ENCODE peak calls at places on chromosomes 11 and 22, in six cellular contexts. Z is endothelial cell of umbilical vein, D is heart right ventricle, K is fibroblast of mammary gland, C is HCT116, S is AG10803. A is an unnamed sample.

GRCh38 chr11:79437981-79438630 is 2.7 kb downstream of the TENM4 start:
- DNase-seq in D (no peak), S (peak; percentile 78), Z (no peak), K (peak; percentile 80), C (no peak), A (no peak)

GRCh38 chr22:31218565-31219262 is 6.6 kb downstream of the LIMK2 start:
- DNase-seq in K (no peak), D (no peak), C (no peak), Z (no peak), S (no peak), A (no peak)

GRCh38 chr11:113693030-113693429 is 13.1 kb downstream of the TMPRSS5 start:
- DNase-seq in Z (no peak), K (no peak), S (no peak), D (no peak), C (no peak), A (no peak)

GRCh38 chr11:41309111-41309522 is 150.3 kb downstream of the LRRC4C start:
- DNase-seq in K (no peak), S (no peak), D (no peak), Z (no peak), C (no peak), A (no peak)

GRCh38 chr11:86117706-86118050 is 48.8 kb upstream of the PICALM start:
- DNase-seq in K (no peak), C (no peak), Z (no peak), D (no peak), S (no peak), A (no peak)

GRCh38 chr11:121418625-121419114 is 33.4 kb upstream of the SORL1 start:
- DNase-seq in D (peak; percentile 52), C (no peak), K (no peak), Z (no peak), S (no peak), A (no peak)

GRCh38 chr11:92216789-92217188 is 7.8 kb upstream of the FAT3 start:
- DNase-seq in S (no peak), C (no peak), Z (no peak), K (no peak), D (no peak), A (no peak)

GRCh38 chr11:10564030-10564429 is 4.4 kb downstream of the LYVE1 start:
- DNase-seq in Z (no peak), K (no peak), D (no peak), S (no peak), C (no peak), A (no peak)

GRCh38 chr11:45097721-45098493 is 48.5 kb upstream of the PRDM11 start:
- DNase-seq in D (peak; percentile 76), K (peak; percentile 72), C (no peak), S (peak; percentile 56), Z (peak; percentile 43), A (peak; percentile 74)

GRCh38 chr22:45785458-45785857 is 113.8 kb downstream of the ATXN10 start:
- DNase-seq in C (no peak), K (peak; percentile 47), D (no peak), Z (no peak), S (no peak), A (no peak)

GRCh38 chr11:5626191-5626590 is 1.4 kb downstream of the TRIM34 start:
- DNase-seq in K (peak; percentile 49), D (no peak), S (peak; percentile 72), Z (no peak), C (no peak), A (no peak)

GRCh38 chr11:12454782-12455181 is 77.4 kb downstream of the PARVA start:
- DNase-seq in D (no peak), Z (peak; percentile 78), S (peak; percentile 38), C (no peak), K (peak; percentile 40), A (no peak)

GRCh38 chr11:110429614-110430266 is at the start of gene FDX1:
- DNase-seq in Z (peak; percentile 84), K (peak; percentile 67), C (peak; percentile 51), D (peak; percentile 77), S (peak; percentile 63), A (peak; percentile 49)
- TF ChIP-seq CTCF in Z (peak; percentile 50), K (no peak), C (peak; percentile 32), D (peak; percentile 79), S (peak; percentile 23), A (peak; percentile 79)

GRCh38 chr11:64009234-64009633 is 23.0 kb downstream of the OTUB1 start:
- DNase-seq in C (no peak), S (no peak), D (no peak), Z (no peak), K (no peak), A (no peak)

GRCh38 chr11:64006468-64006867 is 20.2 kb downstream of the OTUB1 start:
- DNase-seq in D (no peak), Z (no peak), K (no peak), C (no peak), S (no peak), A (no peak)

GRCh38 chr11:64008283-64008931 is 22.2 kb downstream of the OTUB1 start:
- DNase-seq in K (no peak), S (no peak), Z (no peak), C (no peak), D (no peak), A (no peak)

GRCh38 chr11:64007160-64007628 is 21.0 kb downstream of the OTUB1 start:
- DNase-seq in K (peak; percentile 46), S (peak; percentile 21), C (no peak), D (no peak), Z (no peak), A (no peak)

GRCh38 chr11:64007629-64008282 is 21.5 kb downstream of the OTUB1 start:
- DNase-seq in D (peak; percentile 72), K (peak; percentile 27), Z (peak; percentile 45), C (peak; percentile 54), S (no peak), A (peak; percentile 30)
- TF ChIP-seq CTCF in D (no peak), K (no peak), Z (no peak), C (peak; percentile 2), S (no peak), A (peak; percentile 20)

GRCh38 chr11:66639066-66639813 is 737 bp downstream of the RBM4 start:
- DNase-seq in Z (peak; percentile 71), K (peak; percentile 43), D (peak; percentile 16), S (peak; percentile 48), C (no peak), A (no peak)

GRCh38 chr11:66636411-66636810 is 2.1 kb upstream of the RBM4 start:
- DNase-seq in D (no peak), Z (no peak), C (no peak), K (no peak), S (no peak), A (no peak)

GRCh38 chr11:66637557-66638176 is 836 bp upstream of the RBM4 start:
- DNase-seq in K (no peak), S (no peak), Z (no peak), C (no peak), D (no peak), A (no peak)

GRCh38 chr11:66641834-66642233 is 3.3 kb downstream of the RBM4 start:
- DNase-seq in K (no peak), S (peak; percentile 31), Z (no peak), C (no peak), D (no peak), A (no peak)

GRCh38 chr11:66638177-66639065 is at the start of gene RBM4:
- DNase-seq in K (peak; percentile 100), Z (peak; percentile 100), C (peak; percentile 100), D (peak; percentile 100), S (peak; percentile 100), A (peak; percentile 85)
- TF ChIP-seq CTCF in K (no peak), Z (no peak), C (no peak), D (no peak), S (peak; percentile 30), A (no peak)

GRCh38 chr22:48942698-48943566 is 884.7 kb downstream of the BRD1 start:
- DNase-seq in C (no peak), S (no peak), Z (no peak), K (no peak), D (no peak), A (no peak)

GRCh38 chr22:48941903-48942625 is 885.6 kb downstream of the BRD1 start:
- DNase-seq in S (no peak), Z (no peak), C (no peak), K (no peak), D (no peak), A (no peak)

GRCh38 chr22:48944756-48945620 is 882.7 kb downstream of the BRD1 start:
- DNase-seq in C (no peak), Z (no peak), D (peak; percentile 1), S (no peak), K (no peak), A (no peak)

GRCh38 chr22:48944433-48944755 is 883.3 kb downstream of the BRD1 start:
- DNase-seq in S (no peak), C (no peak), D (no peak), Z (no peak), K (no peak), A (no peak)

DNA sequence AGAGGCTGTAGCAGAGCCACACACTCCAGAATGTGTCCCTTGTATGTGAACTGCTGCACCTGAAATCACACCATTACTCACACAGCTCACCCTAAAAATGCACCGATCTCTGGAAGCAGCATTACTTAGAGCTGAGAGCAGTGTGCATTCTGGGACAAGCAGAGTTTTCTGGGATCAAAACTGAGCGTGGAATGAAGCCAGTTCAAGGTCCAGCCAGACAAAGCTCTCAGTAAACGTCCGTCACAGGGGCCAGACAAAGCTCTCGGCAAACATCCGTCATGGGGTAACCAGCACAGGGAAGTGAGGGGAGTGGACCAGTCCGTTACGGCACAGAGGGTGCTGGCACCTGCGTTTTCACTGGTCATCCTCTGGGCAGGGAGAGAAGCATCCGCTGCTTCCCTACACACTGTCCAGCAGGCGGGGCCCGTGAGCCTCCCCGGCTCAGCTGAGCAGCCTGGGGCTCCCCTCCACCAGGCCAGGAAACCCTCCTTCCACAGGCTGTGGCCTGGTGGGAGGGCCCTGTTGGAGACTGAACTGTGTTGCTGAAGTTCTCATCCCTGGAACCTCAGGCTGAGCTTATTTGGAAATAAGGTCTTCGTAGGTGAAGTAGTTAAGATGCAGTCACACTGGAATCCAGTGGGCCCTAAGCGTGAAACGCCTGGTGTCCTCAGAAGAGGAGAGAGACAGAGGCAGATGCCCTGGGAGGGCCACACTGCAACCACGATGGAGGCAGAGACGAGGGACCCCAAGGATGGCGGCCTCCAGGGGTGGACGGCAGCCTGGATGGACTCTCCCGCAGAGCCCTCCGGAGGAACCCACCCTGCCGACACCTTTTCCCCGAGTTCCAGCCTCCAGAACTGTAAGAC is 883.9 kb downstream of the BRD1 start:
- DNase-seq in Z (no peak), D (no peak), S (peak; percentile 1), K (no peak), C (no peak), A (no peak)
- TF ChIP-seq CTCF in Z (no peak), D (peak; percentile 19), S (peak; percentile 25), K (no peak), C (peak; percentile 67), A (no peak)

GRCh38 chr11:76496174-76496573 is 51.4 kb downstream of the EMSY start:
- DNase-seq in C (no peak), Z (no peak), S (no peak), D (no peak), K (no peak), A (no peak)
- TF ChIP-seq CTCF in C (no peak), Z (no peak), S (no peak), D (no peak), K (no peak), A (no peak)

DNA sequence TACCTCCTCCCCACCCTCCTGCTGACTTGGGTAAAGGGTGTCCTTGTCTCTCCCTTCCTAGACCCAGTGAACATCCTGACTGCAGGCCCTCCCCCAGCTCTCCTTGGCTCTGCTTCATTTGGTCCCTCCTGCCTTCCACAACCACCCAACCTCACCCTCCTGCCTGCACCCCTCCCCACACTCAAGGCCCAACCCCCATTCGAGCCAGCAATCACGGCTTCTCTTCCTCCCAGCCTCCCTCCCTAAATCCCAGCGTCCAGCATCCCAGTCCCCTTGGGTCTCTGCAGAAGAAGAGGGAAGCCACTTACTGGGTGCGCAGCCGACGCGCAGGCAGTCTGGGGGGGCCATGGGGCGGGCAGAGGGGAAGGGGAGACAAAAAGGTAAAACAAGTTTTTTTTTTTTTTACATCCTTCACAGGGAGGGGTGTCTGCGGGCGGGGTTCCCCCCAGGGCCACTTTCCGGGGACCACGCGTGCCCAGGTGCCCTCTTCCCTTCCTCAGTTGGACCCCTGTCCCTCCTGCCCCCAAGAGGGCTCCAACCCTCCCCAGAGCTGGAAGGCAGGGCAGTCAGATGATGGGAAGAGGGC is 62.5 kb downstream of the SLC22A12 start:
- DNase-seq in Z (no peak), C (no peak), D (no peak), S (no peak), K (no peak), A (no peak)
- TF ChIP-seq CTCF in Z (no peak), C (no peak), D (no peak), S (no peak), K (no peak), A (no peak)

A was measured in omental fat pad.